ENCODE peak calls at places on chromosomes 6 and 20, in ten cellular contexts. B is tibial nerve; F is omental fat pad; Z is fibroblast of lung; H is uterus; J is GM20000; G is PC-3; D is CD8-positive, alpha-beta T cell; Q is osteocyte; R is mucosa of descending colon. A is an unnamed sample.

GRCh38 chr6:88804701-88805100 is 158.7 kb downstream of the RNGTT start:
- DNase-seq in B (no peak), F (no peak), Z (peak), H (no peak), J (no peak), G (no peak), D (no peak), Q (no peak), R (no peak), A (peak)

GRCh38 chr6:144580039-144580438 is 294.9 kb downstream of the UTRN start:
- DNase-seq in B (no peak), F (no peak), Z (no peak), H (no peak), J (no peak), G (no peak), D (no peak), Q (no peak), R (no peak), A (no peak)

GRCh38 chr20:37711001-37711400 is 17.2 kb downstream of the CTNNBL1 start:
- DNase-seq in B (no peak), F (no peak), Z (no peak), H (no peak), J (no peak), G (peak), D (no peak), Q (no peak), R (peak), A (no peak)

GRCh38 chr6:44869321-44869897 is 458.7 kb upstream of the RUNX2 start:
- DNase-seq in B (no peak), F (no peak), Z (peak), H (no peak), J (peak), G (no peak), D (no peak), Q (no peak), R (no peak), A (no peak)

GRCh38 chr20:45907219-45907948 is 4.6 kb downstream of the PLTP start:
- DNase-seq in B (no peak), F (no peak), Z (no peak), H (no peak), J (no peak), G (no peak), D (no peak), Q (no peak), R (no peak), A (no peak)

GRCh38 chr6:36829919-36830544 is 9.2 kb downstream of the CPNE5 start:
- DNase-seq in B (peak), F (no peak), Z (peak), H (peak), J (no peak), G (no peak), D (no peak), Q (no peak), R (peak), A (no peak)

GRCh38 chr20:19269737-19270325 is 57.4 kb downstream of the SLC24A3 start:
- DNase-seq in B (no peak), F (no peak), Z (peak), H (no peak), J (no peak), G (no peak), D (no peak), Q (no peak), R (no peak), A (peak)

GRCh38 chr20:45510242-45510862 is 5.1 kb downstream of the SPINT3 start:
- DNase-seq in B (no peak), F (no peak), Z (no peak), H (no peak), J (no peak), G (no peak), D (no peak), Q (no peak), R (no peak), A (no peak)

DNA sequence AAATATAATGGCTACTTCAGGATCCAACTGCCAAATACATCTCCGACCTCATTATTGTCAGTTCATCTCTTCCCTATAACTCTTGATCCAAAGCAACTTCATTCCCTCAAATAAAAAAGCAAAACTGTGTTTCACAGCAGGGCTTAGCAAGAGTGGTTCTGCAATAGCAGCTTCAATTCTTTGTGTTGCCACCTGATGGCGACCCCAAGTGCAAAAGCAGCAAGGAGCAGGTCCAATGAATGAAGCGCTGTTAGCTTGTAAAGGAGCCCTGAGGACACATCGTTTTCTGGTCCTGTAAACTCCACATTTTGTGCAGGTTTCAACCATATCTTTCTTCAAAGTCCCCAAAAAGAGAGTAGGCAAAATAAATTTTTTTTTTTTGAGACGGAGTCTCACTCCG is 19.6 kb downstream of the RTN4IP1 start:
- DNase-seq in B (no peak), F (no peak), Z (no peak), H (no peak), J (no peak), G (peak), D (no peak), Q (no peak), R (peak), A (no peak)
- TF ChIP-seq CTCF in B (no peak), F (no peak), Z (peak), H (peak), J (no peak), G (peak), D (no peak), Q (peak), R (no peak), A (peak)

GRCh38 chr6:146890644-146891434 is 292.1 kb downstream of the ADGB start:
- DNase-seq in B (no peak), F (no peak), Z (peak), H (no peak), J (no peak), G (no peak), D (no peak), Q (no peak), R (no peak), A (no peak)
- TF ChIP-seq CTCF in B (no peak), F (no peak), Z (peak), H (no peak), J (no peak), G (no peak), D (no peak), Q (peak), R (no peak), A (peak)

GRCh38 chr6:159929819-159930218 is 39.0 kb downstream of the MAS1 start:
- DNase-seq in B (no peak), F (no peak), Z (no peak), H (no peak), J (peak), G (no peak), D (no peak), Q (no peak), R (peak), A (no peak)
- TF ChIP-seq CTCF in B (no peak), F (no peak), Z (no peak), H (no peak), J (no peak), G (no peak), D (no peak), Q (no peak), R (no peak), A (no peak)

DNA sequence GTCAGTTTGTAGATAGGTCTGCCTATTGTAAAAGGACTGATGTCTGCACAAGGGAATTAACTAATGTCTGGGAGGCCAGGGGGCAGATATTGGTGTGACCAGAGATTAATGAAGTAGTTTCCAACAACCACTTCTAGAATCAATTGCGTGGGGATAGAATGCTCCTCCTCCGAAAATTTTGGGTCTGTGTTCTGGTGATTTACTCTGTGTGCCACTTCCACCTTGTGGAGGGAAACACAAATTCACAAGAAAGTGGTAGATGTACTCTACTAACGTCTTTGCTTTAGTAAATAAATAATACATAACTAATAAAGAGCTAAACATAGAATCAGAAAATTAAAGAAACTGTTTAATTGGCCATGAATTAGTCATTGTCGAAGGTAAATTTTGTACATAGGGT is 25.5 kb downstream of the TMEM14A start:
- DNase-seq in B (no peak), F (no peak), Z (no peak), H (no peak), J (no peak), G (no peak), D (no peak), Q (no peak), R (no peak), A (no peak)
- TF ChIP-seq CTCF in B (no peak), F (no peak), Z (no peak), H (no peak), J (no peak), G (peak), D (no peak), Q (no peak), R (no peak), A (no peak)

GRCh38 chr6:170184324-170184723 is 106.6 kb downstream of the DLL1 start:
- DNase-seq in B (no peak), F (no peak), Z (no peak), H (no peak), J (no peak), G (no peak), D (no peak), Q (peak), R (no peak), A (no peak)
- TF ChIP-seq CTCF in B (no peak), F (no peak), Z (no peak), H (no peak), J (no peak), G (no peak), D (no peak), Q (no peak), R (no peak), A (no peak)

DNA sequence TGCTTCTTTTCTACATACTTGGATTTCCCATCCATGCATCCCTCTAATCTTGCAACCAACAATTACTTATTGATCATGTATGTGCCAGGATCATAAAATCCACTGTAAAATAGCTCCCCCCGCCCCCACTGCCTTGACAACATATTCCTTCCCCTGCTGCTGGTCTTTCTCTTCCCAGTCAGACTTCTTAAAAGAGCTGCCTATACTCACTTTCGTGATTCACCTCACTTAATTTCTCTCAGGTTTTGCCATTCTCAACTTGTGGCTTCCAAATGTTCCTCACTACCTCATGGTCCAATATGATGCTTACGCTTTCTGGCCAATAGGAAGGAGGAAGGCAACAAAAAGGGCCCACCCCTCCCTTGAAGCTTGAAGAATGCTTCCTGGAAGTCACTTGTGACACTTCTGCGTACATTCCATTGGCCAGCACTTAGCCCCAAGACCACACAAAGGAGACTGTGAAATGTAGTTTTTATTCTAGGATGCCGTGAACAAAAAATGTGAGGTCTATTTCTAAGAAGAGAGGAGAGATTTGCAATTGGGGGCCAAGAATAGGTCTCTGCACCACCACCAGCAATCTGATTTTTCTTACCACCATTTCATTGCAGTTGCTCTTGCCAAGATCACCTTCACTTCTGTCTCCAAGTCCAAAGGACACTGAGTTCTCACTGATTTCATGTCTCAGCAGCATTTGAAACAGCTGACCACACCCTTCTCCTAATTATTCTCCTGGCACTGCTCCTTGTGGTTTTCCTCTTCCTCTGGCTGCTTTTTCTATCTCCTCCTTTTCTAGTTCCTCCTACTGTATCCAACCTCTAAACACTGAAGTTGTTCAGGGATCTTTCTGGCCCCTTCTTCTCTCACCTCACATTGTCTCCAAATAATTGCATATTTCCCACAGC is 30.8 kb downstream of the CD164 start:
- DNase-seq in B (no peak), F (no peak), Z (peak), H (no peak), J (no peak), G (no peak), D (no peak), Q (no peak), R (peak), A (no peak)
- TF ChIP-seq CTCF in B (no peak), F (no peak), Z (no peak), H (no peak), J (no peak), G (no peak), D (no peak), Q (no peak), R (no peak), A (no peak)

GRCh38 chr6:128888444-128889175 is 5.7 kb downstream of the LAMA2 start:
- DNase-seq in B (no peak), F (no peak), Z (no peak), H (no peak), J (no peak), G (no peak), D (no peak), Q (no peak), R (no peak), A (no peak)

GRCh38 chr6:128882560-128882959 is 378 bp upstream of the LAMA2 start:
- DNase-seq in B (no peak), F (no peak), Z (no peak), H (no peak), J (no peak), G (no peak), D (no peak), Q (no peak), R (no peak), A (no peak)

GRCh38 chr6:128885381-128885780 is 2.4 kb downstream of the LAMA2 start:
- DNase-seq in B (no peak), F (no peak), Z (no peak), H (no peak), J (no peak), G (no peak), D (no peak), Q (no peak), R (no peak), A (no peak)

GRCh38 chr6:128882991-128883571 is at the start of gene LAMA2:
- DNase-seq in B (peak), F (peak), Z (peak), H (peak), J (no peak), G (no peak), D (no peak), Q (peak), R (peak), A (peak)
- TF ChIP-seq CTCF in B (peak), F (no peak), Z (no peak), H (peak), J (no peak), G (no peak), D (no peak), Q (peak), R (no peak), A (peak)